ENCODE peak calls at places on chromosomes 12 and 14, in four cellular contexts. One of them, this sample, is unnamed.

GRCh38 chr14:56918849-56919574 is 108.7 kb upstream of the OTX2 start:
- DNase-seq in astrocyte of the spinal cord: no peak
- DNase-seq in fibroblast of mammary gland: no peak
- DNase-seq in bronchial epithelial cell: no peak
- DNase-seq in this sample: no peak

GRCh38 chr14:42192659-42193425 is 586.2 kb downstream of the LRFN5 start:
- DNase-seq in fibroblast of mammary gland: peak; percentile 99
- DNase-seq in bronchial epithelial cell: peak; percentile 92
- DNase-seq in astrocyte of the spinal cord: peak; percentile 94
- DNase-seq in this sample: peak; percentile 89

GRCh38 chr14:92680781-92681650 is 67.4 kb downstream of the LGMN start:
- DNase-seq in bronchial epithelial cell: peak; percentile 65
- DNase-seq in fibroblast of mammary gland: peak; percentile 76
- DNase-seq in astrocyte of the spinal cord: peak; percentile 77
- DNase-seq in this sample: peak; percentile 77

GRCh38 chr12:50220357-50221061 is 53.3 kb upstream of the CERS5 start:
- DNase-seq in fibroblast of mammary gland: peak; percentile 82
- DNase-seq in astrocyte of the spinal cord: peak; percentile 74
- DNase-seq in bronchial epithelial cell: peak; percentile 98
- DNase-seq in this sample: peak; percentile 88

GRCh38 chr14:20683125-20683895 is 1.1 kb upstream of the RNASE4 start:
- DNase-seq in astrocyte of the spinal cord: peak; percentile 91
- DNase-seq in fibroblast of mammary gland: peak; percentile 95
- DNase-seq in bronchial epithelial cell: peak; percentile 87
- DNase-seq in this sample: peak; percentile 85

GRCh38 chr12:32896438-32897275 is at the start of gene PKP2:
- DNase-seq in astrocyte of the spinal cord: peak; percentile 17
- DNase-seq in fibroblast of mammary gland: no peak
- DNase-seq in bronchial epithelial cell: peak; percentile 92
- DNase-seq in this sample: peak; percentile 88

GRCh38 chr12:41661141-41661540 is 473.0 kb downstream of the PDZRN4 start:
- DNase-seq in astrocyte of the spinal cord: no peak
- DNase-seq in bronchial epithelial cell: peak; percentile 53
- DNase-seq in fibroblast of mammary gland: no peak
- DNase-seq in this sample: no peak

GRCh38 chr12:121224591-121224990 is 14.7 kb downstream of the P2RX4 start:
- DNase-seq in astrocyte of the spinal cord: no peak
- DNase-seq in bronchial epithelial cell: no peak
- DNase-seq in fibroblast of mammary gland: no peak
- DNase-seq in this sample: no peak

GRCh38 chr12:114687802-114688201 is 3.8 kb upstream of the TBX3 start:
- DNase-seq in astrocyte of the spinal cord: no peak
- DNase-seq in fibroblast of mammary gland: no peak
- DNase-seq in bronchial epithelial cell: no peak
- DNase-seq in this sample: no peak

GRCh38 chr14:71610149-71610548 is 322.1 kb upstream of the RGS6 start:
- DNase-seq in astrocyte of the spinal cord: no peak
- DNase-seq in fibroblast of mammary gland: peak; percentile 41
- DNase-seq in bronchial epithelial cell: no peak
- DNase-seq in this sample: no peak

GRCh38 chr12:103944964-103945363 is 14.8 kb downstream of the HSP90B1 start:
- DNase-seq in fibroblast of mammary gland: no peak
- DNase-seq in bronchial epithelial cell: no peak
- DNase-seq in astrocyte of the spinal cord: no peak
- DNase-seq in this sample: no peak
- TF ChIP-seq CTCF in fibroblast of mammary gland: no peak
- TF ChIP-seq CTCF in bronchial epithelial cell: no peak
- TF ChIP-seq CTCF in astrocyte of the spinal cord: no peak
- TF ChIP-seq CTCF in this sample: no peak

DNA sequence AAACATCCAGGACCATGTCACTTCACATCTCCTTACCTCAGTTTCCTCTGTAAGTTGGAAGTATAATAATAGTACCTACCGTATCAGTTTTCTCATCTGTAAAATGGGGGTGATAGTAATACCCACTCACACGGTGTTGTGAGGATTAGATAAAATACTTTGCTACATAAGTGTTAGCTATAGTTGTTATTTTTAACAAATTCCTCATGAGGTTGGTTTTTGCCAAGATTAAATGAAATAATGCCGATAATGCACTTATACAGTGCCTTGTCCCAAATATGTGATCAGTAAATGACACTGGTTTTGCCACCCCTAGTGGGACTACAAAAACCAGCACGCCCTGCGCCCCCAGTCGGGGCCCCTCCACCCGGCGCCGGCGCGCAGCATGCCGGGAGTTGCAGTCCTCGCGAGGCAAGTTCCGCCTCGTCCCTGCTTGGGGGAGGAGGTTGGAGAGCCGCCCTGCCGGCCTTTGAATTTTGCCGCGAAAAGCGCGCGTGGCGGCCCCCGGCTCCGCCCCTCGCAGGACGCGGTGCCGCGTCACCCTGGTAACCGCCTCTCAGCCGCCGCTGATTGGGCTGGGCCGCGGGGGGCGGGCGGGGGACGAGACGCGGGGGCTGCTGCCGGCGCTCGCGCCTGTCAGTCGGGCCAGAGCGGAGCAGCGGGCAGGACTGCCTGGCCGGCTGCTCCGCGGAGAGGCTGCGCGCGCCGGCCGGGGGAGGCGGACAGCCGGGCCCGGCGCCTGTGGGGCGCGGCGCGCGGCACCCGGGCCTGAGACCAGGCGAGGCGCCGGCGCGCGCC is at the start of gene FAM222A:
- DNase-seq in fibroblast of mammary gland: peak; percentile 89
- DNase-seq in astrocyte of the spinal cord: peak; percentile 98
- DNase-seq in bronchial epithelial cell: peak; percentile 85
- DNase-seq in this sample: peak; percentile 91
- TF ChIP-seq CTCF in fibroblast of mammary gland: no peak
- TF ChIP-seq CTCF in astrocyte of the spinal cord: no peak
- TF ChIP-seq CTCF in bronchial epithelial cell: no peak
- TF ChIP-seq CTCF in this sample: no peak

GRCh38 chr14:23345987-23346692 is 6.5 kb downstream of the SLC22A17 start:
- DNase-seq in astrocyte of the spinal cord: no peak
- DNase-seq in bronchial epithelial cell: no peak
- DNase-seq in fibroblast of mammary gland: no peak
- DNase-seq in this sample: no peak
- TF ChIP-seq CTCF in astrocyte of the spinal cord: no peak
- TF ChIP-seq CTCF in bronchial epithelial cell: no peak
- TF ChIP-seq CTCF in fibroblast of mammary gland: no peak
- TF ChIP-seq CTCF in this sample: no peak

DNA sequence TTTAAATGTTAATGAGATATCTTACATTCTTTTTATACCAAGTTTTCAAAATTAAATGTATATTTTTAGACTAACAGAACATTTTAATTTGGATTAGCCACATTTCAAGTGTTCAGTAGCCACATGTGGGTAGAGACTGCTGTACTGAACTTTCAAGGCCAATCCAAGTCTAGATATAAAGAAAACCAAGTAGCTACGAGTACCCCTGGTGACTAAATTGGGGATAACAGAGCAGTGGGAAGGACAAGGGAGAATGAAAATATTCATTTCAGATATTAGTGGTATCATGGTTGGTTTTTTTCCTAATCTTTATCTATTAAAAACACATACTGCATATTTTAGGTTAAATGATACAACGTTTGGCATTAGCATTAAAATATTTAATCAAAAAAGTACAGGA is 69.4 kb upstream of the RHOJ start:
- DNase-seq in astrocyte of the spinal cord: peak; percentile 16
- DNase-seq in bronchial epithelial cell: peak; percentile 6
- DNase-seq in fibroblast of mammary gland: peak; percentile 6
- DNase-seq in this sample: peak; percentile 40
- TF ChIP-seq CTCF in astrocyte of the spinal cord: peak; percentile 45
- TF ChIP-seq CTCF in bronchial epithelial cell: peak; percentile 9
- TF ChIP-seq CTCF in fibroblast of mammary gland: peak; percentile 35
- TF ChIP-seq CTCF in this sample: peak; percentile 17

GRCh38 chr14:60350366-60350720 is 101.3 kb downstream of the PPM1A start:
- DNase-seq in astrocyte of the spinal cord: no peak
- DNase-seq in bronchial epithelial cell: no peak
- DNase-seq in fibroblast of mammary gland: peak; percentile 5
- DNase-seq in this sample: no peak
- TF ChIP-seq CTCF in astrocyte of the spinal cord: no peak
- TF ChIP-seq CTCF in bronchial epithelial cell: no peak
- TF ChIP-seq CTCF in fibroblast of mammary gland: no peak
- TF ChIP-seq CTCF in this sample: no peak

GRCh38 chr12:93061414-93062099 is 132.5 kb upstream of the EEA1 start:
- DNase-seq in fibroblast of mammary gland: no peak
- DNase-seq in astrocyte of the spinal cord: no peak
- DNase-seq in bronchial epithelial cell: no peak
- DNase-seq in this sample: no peak
- TF ChIP-seq CTCF in fibroblast of mammary gland: no peak
- TF ChIP-seq CTCF in astrocyte of the spinal cord: no peak
- TF ChIP-seq CTCF in bronchial epithelial cell: no peak
- TF ChIP-seq CTCF in this sample: no peak

This sample was measured in MCF 10A.